ENCODE peak calls at places on chromosomes 4 and X, in five cellular contexts. A is A549, E is stomach, C is SK-N-SH, G is esophagus muscularis mucosa. O is an unnamed sample.

GRCh38 chr4:8729408-8730149 is 137.0 kb downstream of the CPZ start:
- DNase-seq in E (no peak), C (peak), G (peak), A (no peak), O (no peak)

GRCh38 chr4:175833574-175834350 is 21.7 kb upstream of the GPM6A start:
- DNase-seq in C (no peak), G (no peak), A (no peak), E (no peak), O (no peak)

GRCh38 chr4:5753766-5754528 is 42.9 kb downstream of the EVC start:
- DNase-seq in E (no peak), G (no peak), A (peak), C (no peak), O (no peak)

GRCh38 chrX:107656965-107657364 is 28.7 kb downstream of the PRPS1 start:
- DNase-seq in G (no peak), C (no peak), A (no peak), E (no peak), O (no peak)

GRCh38 chrX:104013606-104014005 is at the start of gene H2BW1:
- DNase-seq in C (no peak), A (no peak), E (no peak), G (no peak), O (no peak)

GRCh38 chr4:103137446-103137827 is 37.8 kb upstream of the BDH2 start:
- DNase-seq in G (no peak), A (no peak), E (no peak), C (no peak), O (no peak)

GRCh38 chr4:139904406-139904805 is 238.8 kb downstream of the MGST2 start:
- DNase-seq in E (no peak), C (no peak), A (no peak), G (no peak), O (no peak)

GRCh38 chr4:140130677-140131076 is 23.3 kb downstream of the MAML3 start:
- DNase-seq in C (no peak), E (no peak), A (no peak), G (no peak), O (no peak)

GRCh38 chr4:165325732-165326512 is 1.5 kb upstream of the MSMO1 start:
- DNase-seq in G (no peak), E (no peak), C (no peak), A (no peak), O (no peak)

GRCh38 chr4:156496797-156497196 is 474.8 kb downstream of the PDGFC start:
- DNase-seq in A (no peak), G (no peak), E (no peak), C (no peak), O (no peak)

GRCh38 chr4:176920694-176921093 is 128.0 kb upstream of the VEGFC start:
- DNase-seq in C (no peak), G (no peak), A (no peak), E (no peak), O (no peak)

GRCh38 chrX:9902651-9903050 is 64.5 kb upstream of the CLDN34 start:
- DNase-seq in A (no peak), G (no peak), E (no peak), C (no peak), O (no peak)

GRCh38 chr4:107863850-107864371 is 39.2 kb downstream of the SGMS2 start:
- DNase-seq in C (no peak), E (peak), G (no peak), A (no peak), O (no peak)

GRCh38 chr4:107994894-107995293 is 5.2 kb downstream of the HADH start:
- DNase-seq in E (no peak), A (no peak), G (no peak), C (no peak), O (no peak)

GRCh38 chr4:147975902-147976301 is 244.0 kb downstream of the ARHGAP10 start:
- DNase-seq in C (no peak), G (no peak), E (no peak), A (no peak), O (no peak)

GRCh38 chr4:53854991-53855885 is 209.2 kb downstream of the CHIC2 start:
- DNase-seq in G (no peak), C (no peak), A (no peak), E (no peak), O (no peak)

GRCh38 chrX:85052207-85052606 is 48.5 kb downstream of the APOOL start:
- DNase-seq in A (no peak), E (no peak), C (no peak), G (no peak), O (no peak)

GRCh38 chr4:74121643-74122579 is 22.9 kb upstream of the CXCL2 start:
- DNase-seq in A (no peak), E (no peak), C (no peak), G (no peak), O (no peak)

GRCh38 chr4:12562016-12562415 is 922.1 kb downstream of the RAB28 start:
- DNase-seq in G (no peak), A (no peak), E (no peak), C (no peak), O (no peak)

GRCh38 chr4:168304744-168305459 is 13.7 kb downstream of the DDX60 start:
- DNase-seq in E (no peak), C (no peak), G (no peak), A (peak), O (no peak)

GRCh38 chrX:129161108-129161507 is 362.2 kb downstream of the SMARCA1 start:
- DNase-seq in A (no peak), C (no peak), G (no peak), E (no peak), O (no peak)

GRCh38 chrX:120251471-120252011 is 929 bp downstream of the ZBTB33 start:
- DNase-seq in A (peak), C (peak), G (no peak), E (peak), O (peak)

GRCh38 chrX:3589474-3589873 is 124.0 kb downstream of the PRKX start:
- DNase-seq in C (no peak), G (no peak), A (no peak), E (no peak), O (no peak)

GRCh38 chrX:71625471-71625870 is 7.2 kb upstream of the CXCR3 start:
- DNase-seq in C (no peak), A (no peak), G (no peak), E (no peak), O (no peak)

GRCh38 chr4:80185787-80186548 is 11.3 kb upstream of the PRDM8 start:
- DNase-seq in A (no peak), E (no peak), G (peak), C (no peak), O (peak)

GRCh38 chrX:130172127-130172834 is 519 bp downstream of the RAB33A start:
- DNase-seq in C (peak), G (no peak), A (no peak), E (no peak), O (no peak)

GRCh38 chrX:136185409-136186022 is 38.2 kb downstream of the FHL1 start:
- DNase-seq in A (peak), E (no peak), G (no peak), C (no peak), O (no peak)

GRCh38 chrX:118577041-118577440 is 81.4 kb downstream of the DOCK11 start:
- DNase-seq in C (no peak), A (no peak), G (no peak), E (peak), O (peak)

GRCh38 chr4:688695-689497 is at the start of gene SLC49A3:
- DNase-seq in C (no peak), E (peak), A (no peak), G (no peak), O (peak)
- TF ChIP-seq EP300 in C (no peak), E (no peak), A (no peak), G (no peak), O (no peak)

GRCh38 chr4:85474356-85474755 is 594 bp upstream of the ARHGAP24 start:
- DNase-seq in E (no peak), A (no peak), C (no peak), G (no peak), O (no peak)
- H3K4me3 ChIP-seq in E (peak), A (peak), C (no peak), G (peak), O (peak)

GRCh38 chr4:20464381-20464780 is 212.7 kb downstream of the SLIT2 start:
- DNase-seq in E (no peak), G (no peak), A (no peak), C (no peak), O (no peak)
- TF ChIP-seq EP300 in E (no peak), G (no peak), A (no peak), C (no peak), O (no peak)

GRCh38 chr4:19021617-19022016 is 1000.1 kb upstream of the LCORL start:
- DNase-seq in C (no peak), A (no peak), G (no peak), E (no peak), O (no peak)
- H3K4me3 ChIP-seq in C (no peak), A (no peak), G (no peak), E (no peak), O (no peak)

DNA sequence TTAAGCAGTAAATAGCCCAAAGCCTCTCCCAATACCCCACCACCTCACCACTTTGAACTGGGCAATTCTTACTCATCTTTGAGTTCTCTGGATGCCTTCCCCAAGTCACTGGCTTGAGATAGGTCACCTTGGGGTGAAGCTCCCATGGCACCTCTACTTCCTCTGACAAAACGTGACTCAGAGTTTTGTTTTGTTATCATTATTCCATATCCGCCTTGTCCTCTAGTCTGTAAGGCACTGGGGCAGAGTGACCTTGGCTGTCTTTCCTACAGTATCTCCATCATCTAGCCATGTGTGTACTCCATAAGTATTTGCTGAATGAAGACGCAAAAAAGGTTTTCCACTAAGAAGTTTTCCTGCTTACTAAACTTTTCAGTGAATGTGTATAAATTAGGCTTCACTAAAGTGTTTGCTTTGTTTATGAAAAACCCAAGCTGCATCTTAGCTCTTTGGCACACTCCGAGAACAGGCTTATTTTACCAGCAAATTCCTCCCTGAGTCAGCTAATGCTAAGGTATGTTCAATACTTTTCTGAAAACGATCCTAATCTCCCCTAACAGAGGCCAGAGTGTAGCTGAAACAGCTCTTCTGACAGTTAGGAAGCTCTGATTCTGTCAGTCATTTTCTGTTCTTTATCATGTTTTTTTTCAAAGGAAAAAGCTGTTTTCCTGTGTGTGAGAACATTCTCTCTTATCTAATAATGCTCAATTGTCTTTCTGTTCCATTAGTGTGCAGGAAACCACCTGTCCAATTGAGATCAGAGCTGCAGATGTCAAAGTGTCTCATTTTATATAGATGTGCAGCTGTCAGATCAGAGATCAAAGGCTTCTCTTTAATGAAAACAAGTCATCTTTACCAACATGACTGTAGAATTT is 30.2 kb upstream of the TSPAN5 start:
- DNase-seq in E (no peak), A (peak), G (peak), C (peak), O (no peak)
- TF ChIP-seq EP300 in E (no peak), A (no peak), G (no peak), C (peak), O (no peak)

DNA sequence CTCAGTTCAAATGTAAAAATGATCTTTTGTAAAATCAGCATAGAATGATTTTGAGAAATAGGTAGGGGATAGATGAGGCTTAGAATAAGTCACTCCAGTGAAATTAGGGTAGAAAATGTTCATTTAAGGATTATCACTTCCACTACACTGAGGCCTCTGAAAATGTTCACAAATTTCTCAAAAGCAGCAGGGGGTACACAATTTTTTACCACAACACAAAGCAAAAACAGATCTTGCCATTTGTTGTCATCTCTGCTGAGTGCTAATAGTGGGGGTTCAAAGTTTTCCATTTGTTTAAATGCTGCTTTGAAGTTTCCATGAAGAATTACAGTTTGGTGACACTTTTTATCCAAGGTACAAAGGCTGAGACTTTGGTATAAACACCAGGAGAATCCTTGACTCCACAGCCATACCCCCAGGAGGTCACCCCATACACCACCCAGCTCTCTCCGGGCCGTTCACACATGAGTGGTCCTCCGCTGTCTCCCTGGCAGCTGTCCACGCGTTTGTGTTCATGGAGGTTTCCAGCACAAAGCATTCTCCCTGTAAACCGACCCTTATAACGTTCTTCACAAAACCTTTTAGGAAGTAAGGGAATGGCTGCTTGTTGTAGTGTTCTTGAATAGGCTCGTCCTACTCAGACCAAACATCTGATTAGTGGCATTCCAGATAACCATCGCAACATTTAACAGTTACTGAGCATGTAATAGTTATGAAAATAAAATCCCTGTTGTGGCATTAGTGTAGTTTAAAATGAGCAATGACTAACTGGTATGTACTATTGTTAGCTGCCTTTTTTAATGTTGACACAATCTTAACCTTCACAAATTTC is 71.0 kb downstream of the PRSS12 start:
- DNase-seq in G (no peak), A (no peak), E (no peak), C (no peak), O (peak)
- H3K4me3 ChIP-seq in G (no peak), A (no peak), E (no peak), C (no peak), O (no peak)

DNA sequence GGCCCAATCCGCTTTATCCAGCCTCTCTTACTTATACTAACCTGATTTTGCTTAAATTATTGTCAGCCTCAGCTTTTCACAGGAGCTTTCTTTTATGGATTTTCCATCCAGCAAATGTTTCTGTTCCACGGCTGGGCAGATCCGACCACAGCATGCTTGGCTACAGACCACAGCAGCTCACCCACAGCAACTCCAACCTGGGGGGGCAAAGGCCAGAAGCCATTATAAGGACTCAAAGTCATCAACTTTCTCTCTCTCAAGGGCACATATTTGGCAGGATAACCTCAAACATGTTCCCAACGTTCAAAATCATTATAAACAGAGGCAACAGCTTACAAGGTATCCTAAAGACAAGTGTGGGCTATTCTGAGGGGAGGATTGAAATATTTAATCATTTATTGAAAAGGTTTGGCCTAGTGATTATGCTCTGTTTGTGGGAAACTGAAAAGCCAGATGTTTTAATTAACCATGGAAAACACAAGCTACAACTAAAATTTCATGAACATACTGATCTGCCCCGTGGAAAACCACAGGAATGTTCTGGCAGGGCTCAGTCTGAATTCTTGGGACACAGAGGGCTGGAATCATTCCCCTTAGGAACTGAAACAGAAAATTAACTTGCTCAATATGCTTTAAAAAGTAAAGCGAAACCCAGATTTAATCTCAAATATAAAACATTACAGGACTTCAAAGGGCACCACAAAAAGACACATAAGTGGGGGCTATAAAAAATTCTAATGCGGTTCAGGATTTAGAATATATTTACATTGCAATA is 71.2 kb downstream of the APBB2 start:
- DNase-seq in E (peak), C (no peak), G (no peak), A (no peak), O (peak)
- TF ChIP-seq EP300 in E (no peak), C (peak), G (no peak), A (no peak), O (no peak)

DNA sequence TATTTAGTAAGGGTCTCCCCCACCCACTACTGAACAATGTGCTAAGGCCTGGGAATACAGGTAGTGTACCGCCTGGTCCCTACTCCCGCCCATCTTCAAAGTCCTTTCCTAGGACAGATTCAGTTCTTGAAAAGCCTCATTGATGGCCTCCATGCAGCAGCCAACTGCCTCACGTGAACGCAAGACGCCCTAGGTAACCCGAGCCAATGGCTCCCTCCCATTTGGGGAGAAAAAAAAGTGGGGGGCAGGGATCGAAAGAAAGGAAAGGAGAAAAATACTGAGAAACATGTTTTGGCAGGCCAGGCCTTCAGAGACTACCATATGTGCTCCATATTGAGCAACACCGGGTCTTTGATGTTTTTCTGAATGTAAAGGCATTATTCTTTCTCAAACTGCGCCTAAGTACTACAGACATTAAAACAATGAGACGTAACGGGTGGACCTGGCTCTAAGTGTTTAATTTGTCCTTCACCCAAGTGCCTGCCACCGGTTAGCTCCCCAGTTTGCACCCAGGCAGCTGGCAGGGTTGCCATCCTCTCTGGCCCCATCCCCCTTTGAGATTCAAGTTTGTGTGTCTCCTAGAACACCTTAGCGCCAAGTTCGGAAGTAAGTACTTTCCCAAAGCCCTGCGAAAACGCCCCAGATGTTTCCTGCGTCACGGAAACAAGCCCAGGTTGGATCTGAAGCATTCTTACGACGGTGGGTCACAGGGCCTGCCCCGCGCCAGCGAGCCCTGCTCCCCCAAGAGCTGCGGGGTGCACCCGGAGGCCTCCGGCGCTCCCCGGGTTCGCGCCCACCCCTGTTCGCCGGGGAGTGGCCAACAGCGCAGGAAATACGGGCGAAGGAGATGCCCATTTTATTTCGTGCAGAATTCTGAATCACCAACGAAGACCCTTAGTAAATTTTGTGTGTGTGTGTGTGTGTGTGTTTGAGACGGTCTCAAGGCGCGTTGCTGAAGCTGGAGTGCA is 30.2 kb downstream of the HAND2 start:
- DNase-seq in E (no peak), A (no peak), C (no peak), G (peak), O (no peak)
- H3K4me3 ChIP-seq in E (no peak), A (no peak), C (no peak), G (no peak), O (no peak)

DNA sequence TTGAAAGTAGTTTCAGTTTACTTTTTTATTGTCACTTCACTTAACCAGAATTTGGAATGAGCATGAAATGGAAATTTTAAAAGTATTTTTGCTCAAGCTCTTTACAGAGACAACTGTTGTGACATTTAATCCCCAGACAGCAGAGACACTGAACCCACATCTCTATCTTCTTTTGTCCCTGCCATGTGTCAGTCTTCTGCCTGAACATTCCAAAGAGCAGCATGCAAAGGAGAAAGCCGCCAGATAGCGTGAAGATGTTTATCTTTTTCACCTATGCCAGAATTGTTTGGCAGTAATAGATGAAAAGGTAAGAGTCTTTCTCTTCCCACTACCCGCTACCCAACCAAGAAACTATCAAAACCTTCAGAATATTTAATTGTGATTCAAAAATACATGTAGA is 46.8 kb downstream of the NDNF start:
- DNase-seq in C (no peak), E (no peak), A (no peak), G (no peak), O (no peak)
- TF ChIP-seq EP300 in C (no peak), E (no peak), A (no peak), G (no peak), O (no peak)

O was measured in ovary.